ENCODE peak calls at places on chromosomes 2 and 18, in six cellular contexts. One of them, this sample, is unnamed.

GRCh38 chr2:138020432-138020831 is 56.2 kb downstream of the HNMT start:
- DNase-seq in right lobe of liver: no peak
- DNase-seq in psoas muscle: no peak
- DNase-seq in neural progenitor cell: no peak
- DNase-seq in WERI-Rb-1: no peak
- DNase-seq in tibial nerve: no peak
- DNase-seq in this sample: no peak

GRCh38 chr18:73511751-73512525 is 635.7 kb downstream of the FBXO15 start:
- DNase-seq in WERI-Rb-1: no peak
- DNase-seq in tibial nerve: no peak
- DNase-seq in right lobe of liver: no peak
- DNase-seq in neural progenitor cell: no peak
- DNase-seq in psoas muscle: no peak
- DNase-seq in this sample: no peak

GRCh38 chr2:30402441-30403182 is 44.4 kb upstream of the LCLAT1 start:
- DNase-seq in psoas muscle: no peak
- DNase-seq in tibial nerve: no peak
- DNase-seq in neural progenitor cell: no peak
- DNase-seq in WERI-Rb-1: no peak
- DNase-seq in right lobe of liver: no peak
- DNase-seq in this sample: no peak

GRCh38 chr2:117832905-117833613 is 18.6 kb downstream of the DDX18 start:
- DNase-seq in right lobe of liver: no peak
- DNase-seq in psoas muscle: no peak
- DNase-seq in tibial nerve: no peak
- DNase-seq in WERI-Rb-1: no peak
- DNase-seq in neural progenitor cell: peak
- DNase-seq in this sample: no peak

GRCh38 chr18:10726198-10727068 is 200.6 kb downstream of the NAPG start:
- DNase-seq in WERI-Rb-1: peak
- DNase-seq in psoas muscle: no peak
- DNase-seq in right lobe of liver: peak
- DNase-seq in neural progenitor cell: no peak
- DNase-seq in tibial nerve: no peak
- DNase-seq in this sample: peak

GRCh38 chr2:233832414-233832813 is 21.9 kb downstream of the HJURP start:
- DNase-seq in WERI-Rb-1: no peak
- DNase-seq in right lobe of liver: no peak
- DNase-seq in psoas muscle: no peak
- DNase-seq in neural progenitor cell: no peak
- DNase-seq in tibial nerve: no peak
- DNase-seq in this sample: no peak

GRCh38 chr18:8912348-8913057 is 190.0 kb upstream of the NDUFV2 start:
- DNase-seq in right lobe of liver: no peak
- DNase-seq in psoas muscle: no peak
- DNase-seq in WERI-Rb-1: no peak
- DNase-seq in neural progenitor cell: peak
- DNase-seq in tibial nerve: no peak
- DNase-seq in this sample: no peak

GRCh38 chr2:209471037-209471436 is 47.2 kb downstream of the MAP2 start:
- DNase-seq in right lobe of liver: no peak
- DNase-seq in WERI-Rb-1: no peak
- DNase-seq in psoas muscle: no peak
- DNase-seq in neural progenitor cell: no peak
- DNase-seq in tibial nerve: no peak
- DNase-seq in this sample: no peak

GRCh38 chr18:24173997-24174396 is 35.1 kb downstream of the CABYR start:
- DNase-seq in psoas muscle: no peak
- DNase-seq in tibial nerve: no peak
- DNase-seq in right lobe of liver: no peak
- DNase-seq in neural progenitor cell: no peak
- DNase-seq in WERI-Rb-1: no peak
- DNase-seq in this sample: no peak

GRCh38 chr2:132462242-132462641 is 45.6 kb downstream of the GPR39 start:
- DNase-seq in right lobe of liver: no peak
- DNase-seq in tibial nerve: no peak
- DNase-seq in psoas muscle: no peak
- DNase-seq in neural progenitor cell: no peak
- DNase-seq in WERI-Rb-1: no peak
- DNase-seq in this sample: no peak

GRCh38 chr2:109032229-109032800 is 43.3 kb upstream of the EDAR start:
- DNase-seq in neural progenitor cell: no peak
- DNase-seq in right lobe of liver: no peak
- DNase-seq in psoas muscle: no peak
- DNase-seq in WERI-Rb-1: no peak
- DNase-seq in tibial nerve: no peak
- DNase-seq in this sample: no peak

GRCh38 chr2:95073856-95074662 is 47.5 kb downstream of the MRPS5 start:
- DNase-seq in tibial nerve: no peak
- DNase-seq in WERI-Rb-1: peak
- DNase-seq in psoas muscle: no peak
- DNase-seq in neural progenitor cell: no peak
- DNase-seq in right lobe of liver: no peak
- DNase-seq in this sample: no peak

GRCh38 chr18:57023483-57023882 is 123.4 kb upstream of the BOD1L2 start:
- DNase-seq in psoas muscle: no peak
- DNase-seq in neural progenitor cell: no peak
- DNase-seq in WERI-Rb-1: no peak
- DNase-seq in right lobe of liver: no peak
- DNase-seq in tibial nerve: no peak
- DNase-seq in this sample: no peak

GRCh38 chr2:240886678-240887574 is 9.0 kb downstream of the MAB21L4 start:
- DNase-seq in neural progenitor cell: no peak
- DNase-seq in tibial nerve: no peak
- DNase-seq in right lobe of liver: peak
- DNase-seq in WERI-Rb-1: no peak
- DNase-seq in psoas muscle: no peak
- DNase-seq in this sample: peak

GRCh38 chr2:75258620-75259019 is 59.3 kb upstream of the TACR1 start:
- DNase-seq in psoas muscle: no peak
- DNase-seq in right lobe of liver: no peak
- DNase-seq in tibial nerve: no peak
- DNase-seq in neural progenitor cell: no peak
- DNase-seq in WERI-Rb-1: no peak
- DNase-seq in this sample: no peak

GRCh38 chr2:86039963-86040655 is 65.6 kb downstream of the POLR1A start:
- DNase-seq in psoas muscle: no peak
- DNase-seq in right lobe of liver: no peak
- DNase-seq in WERI-Rb-1: no peak
- DNase-seq in neural progenitor cell: no peak
- DNase-seq in tibial nerve: no peak
- DNase-seq in this sample: peak

GRCh38 chr18:12092398-12093229 is 1.0 kb upstream of the ANKRD62 start:
- DNase-seq in WERI-Rb-1: peak
- DNase-seq in neural progenitor cell: peak
- DNase-seq in right lobe of liver: peak
- DNase-seq in tibial nerve: no peak
- DNase-seq in psoas muscle: no peak
- DNase-seq in this sample: peak

GRCh38 chr2:196985524-196986183 is 59.1 kb upstream of the PGAP1 start:
- DNase-seq in psoas muscle: no peak
- DNase-seq in right lobe of liver: no peak
- DNase-seq in neural progenitor cell: no peak
- DNase-seq in WERI-Rb-1: no peak
- DNase-seq in tibial nerve: no peak
- DNase-seq in this sample: no peak

GRCh38 chr2:8202139-8202538 is 479.7 kb upstream of the ID2 start:
- DNase-seq in neural progenitor cell: no peak
- DNase-seq in WERI-Rb-1: no peak
- DNase-seq in tibial nerve: no peak
- DNase-seq in right lobe of liver: no peak
- DNase-seq in psoas muscle: no peak
- DNase-seq in this sample: no peak

GRCh38 chr2:119008108-119008507 is 66.1 kb downstream of the MARCO start:
- DNase-seq in WERI-Rb-1: peak
- DNase-seq in right lobe of liver: no peak
- DNase-seq in tibial nerve: no peak
- DNase-seq in neural progenitor cell: no peak
- DNase-seq in psoas muscle: no peak
- DNase-seq in this sample: no peak

GRCh38 chr2:95115418-95115817 is 6.2 kb downstream of the MRPS5 start:
- DNase-seq in right lobe of liver: peak
- DNase-seq in WERI-Rb-1: peak
- DNase-seq in tibial nerve: peak
- DNase-seq in psoas muscle: peak
- DNase-seq in neural progenitor cell: peak
- DNase-seq in this sample: peak

GRCh38 chr2:222915092-222915957 is 54.5 kb downstream of the ACSL3 start:
- DNase-seq in psoas muscle: no peak
- DNase-seq in tibial nerve: no peak
- DNase-seq in WERI-Rb-1: no peak
- DNase-seq in neural progenitor cell: no peak
- DNase-seq in right lobe of liver: no peak
- DNase-seq in this sample: no peak

GRCh38 chr2:101330253-101330921 is 21.9 kb upstream of the RNF149 start:
- DNase-seq in right lobe of liver: peak
- DNase-seq in neural progenitor cell: peak
- DNase-seq in psoas muscle: peak
- DNase-seq in WERI-Rb-1: no peak
- DNase-seq in tibial nerve: peak
- DNase-seq in this sample: peak

GRCh38 chr2:46082531-46083485 is 214.4 kb upstream of the EPAS1 start:
- DNase-seq in right lobe of liver: no peak
- DNase-seq in psoas muscle: peak
- DNase-seq in tibial nerve: no peak
- DNase-seq in neural progenitor cell: no peak
- DNase-seq in WERI-Rb-1: no peak
- DNase-seq in this sample: no peak

GRCh38 chr18:74476154-74476553 is 19.0 kb upstream of the DIPK1C start:
- DNase-seq in right lobe of liver: no peak
- DNase-seq in neural progenitor cell: peak
- DNase-seq in tibial nerve: no peak
- DNase-seq in psoas muscle: no peak
- DNase-seq in WERI-Rb-1: peak
- DNase-seq in this sample: no peak

GRCh38 chr2:222240676-222241049 is 58.1 kb downstream of the PAX3 start:
- DNase-seq in psoas muscle: no peak
- DNase-seq in right lobe of liver: no peak
- DNase-seq in tibial nerve: no peak
- DNase-seq in neural progenitor cell: peak
- DNase-seq in WERI-Rb-1: no peak
- DNase-seq in this sample: no peak

GRCh38 chr2:98775146-98775988 is 44.4 kb upstream of the MGAT4A start:
- DNase-seq in right lobe of liver: no peak
- DNase-seq in neural progenitor cell: no peak
- DNase-seq in WERI-Rb-1: no peak
- DNase-seq in tibial nerve: no peak
- DNase-seq in psoas muscle: no peak
- DNase-seq in this sample: no peak

GRCh38 chr2:65465124-65465523 is 32.7 kb upstream of the SPRED2 start:
- DNase-seq in neural progenitor cell: no peak
- DNase-seq in WERI-Rb-1: no peak
- DNase-seq in right lobe of liver: no peak
- DNase-seq in psoas muscle: no peak
- DNase-seq in tibial nerve: no peak
- DNase-seq in this sample: no peak

GRCh38 chr2:225400060-225400511 is 576 bp downstream of the NYAP2 start:
- DNase-seq in psoas muscle: peak
- DNase-seq in tibial nerve: no peak
- DNase-seq in WERI-Rb-1: peak
- DNase-seq in right lobe of liver: no peak
- DNase-seq in neural progenitor cell: peak
- DNase-seq in this sample: no peak
- H3K4me3 ChIP-seq in psoas muscle: no peak
- H3K4me3 ChIP-seq in tibial nerve: no peak
- H3K4me3 ChIP-seq in WERI-Rb-1: peak
- H3K4me3 ChIP-seq in right lobe of liver: no peak
- H3K4me3 ChIP-seq in neural progenitor cell: no peak
- H3K4me3 ChIP-seq in this sample: no peak

DNA sequence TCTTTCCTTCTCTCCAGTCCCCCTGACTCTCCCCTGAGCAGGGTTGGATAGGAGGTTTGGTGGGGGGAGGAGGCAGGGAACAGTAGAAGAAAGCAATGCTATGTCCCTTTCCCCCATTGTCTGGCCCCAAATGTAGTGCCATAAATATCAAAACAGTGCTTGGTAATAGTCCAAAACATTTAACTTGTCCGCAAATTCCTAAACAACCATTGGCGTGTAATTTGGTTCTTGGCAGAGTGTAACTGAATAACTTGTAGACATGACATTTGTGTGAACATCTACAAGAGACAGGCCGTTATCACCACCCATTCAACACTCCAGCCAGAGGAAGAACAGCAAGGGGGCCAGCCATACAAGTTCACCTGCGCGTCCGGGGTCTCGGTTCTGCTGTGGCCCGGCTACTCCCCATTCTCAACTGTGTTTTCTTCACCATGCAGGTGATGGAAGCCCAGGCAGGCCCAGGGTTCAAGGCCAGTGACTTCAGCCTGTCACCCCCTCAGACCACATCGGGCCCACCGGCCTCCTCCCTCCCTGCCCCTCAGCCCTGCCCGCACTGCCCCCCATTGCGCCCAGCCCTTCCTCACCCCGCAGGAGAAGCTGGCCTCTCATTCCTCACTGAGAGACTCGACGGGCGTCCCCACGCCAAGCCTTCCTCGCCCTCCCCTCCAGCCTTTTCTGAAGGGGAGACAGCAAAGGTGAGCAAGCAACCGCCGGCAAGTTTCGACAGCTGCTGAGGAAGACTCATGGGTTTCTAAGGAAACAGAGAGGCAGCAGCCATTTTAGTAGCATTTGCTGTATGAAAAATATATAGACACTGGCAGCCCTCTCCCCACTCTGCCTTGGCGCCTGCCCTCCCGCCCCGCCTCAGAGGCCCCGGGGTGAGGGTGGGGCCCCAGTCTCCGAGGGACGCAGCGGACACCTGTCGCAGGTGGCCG is 667 bp upstream of the RAPGEF4 start:
- DNase-seq in psoas muscle: no peak
- DNase-seq in neural progenitor cell: peak
- DNase-seq in WERI-Rb-1: no peak
- DNase-seq in tibial nerve: no peak
- DNase-seq in right lobe of liver: no peak
- DNase-seq in this sample: no peak
- H3K4me3 ChIP-seq in psoas muscle: peak
- H3K4me3 ChIP-seq in neural progenitor cell: peak
- H3K4me3 ChIP-seq in WERI-Rb-1: peak
- H3K4me3 ChIP-seq in tibial nerve: peak
- H3K4me3 ChIP-seq in right lobe of liver: peak
- H3K4me3 ChIP-seq in this sample: peak

DNA sequence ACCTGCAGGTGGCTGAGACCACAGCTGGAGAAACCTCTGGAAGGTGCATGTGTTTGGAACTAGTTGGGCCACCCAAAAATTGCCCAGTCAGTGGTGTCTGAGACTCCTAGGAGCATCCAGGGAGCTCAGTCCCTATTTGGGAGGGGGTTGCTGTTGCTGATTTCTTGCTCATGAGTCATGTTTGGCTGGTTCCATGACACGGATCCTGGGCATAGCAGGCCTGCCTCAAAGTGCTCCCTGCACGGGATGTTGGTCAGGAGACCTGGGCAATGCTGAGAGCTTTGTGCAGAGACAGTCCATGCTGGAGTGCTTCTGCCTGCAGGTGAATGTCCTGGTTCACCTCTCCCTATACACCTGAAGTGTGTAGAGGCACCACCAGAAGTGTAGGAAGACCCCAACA is 194.2 kb downstream of the GLI2 start:
- DNase-seq in WERI-Rb-1: no peak
- DNase-seq in tibial nerve: no peak
- DNase-seq in psoas muscle: no peak
- DNase-seq in neural progenitor cell: no peak
- DNase-seq in right lobe of liver: no peak
- DNase-seq in this sample: no peak
- H3K4me3 ChIP-seq in WERI-Rb-1: no peak
- H3K4me3 ChIP-seq in tibial nerve: no peak
- H3K4me3 ChIP-seq in psoas muscle: no peak
- H3K4me3 ChIP-seq in neural progenitor cell: no peak
- H3K4me3 ChIP-seq in right lobe of liver: no peak
- H3K4me3 ChIP-seq in this sample: no peak

GRCh38 chr2:62181836-62182235 is 14.1 kb upstream of the B3GNT2 start:
- DNase-seq in right lobe of liver: no peak
- DNase-seq in neural progenitor cell: no peak
- DNase-seq in WERI-Rb-1: no peak
- DNase-seq in psoas muscle: no peak
- DNase-seq in tibial nerve: no peak
- DNase-seq in this sample: no peak
- H3K4me3 ChIP-seq in right lobe of liver: no peak
- H3K4me3 ChIP-seq in neural progenitor cell: no peak
- H3K4me3 ChIP-seq in WERI-Rb-1: no peak
- H3K4me3 ChIP-seq in psoas muscle: no peak
- H3K4me3 ChIP-seq in tibial nerve: no peak
- H3K4me3 ChIP-seq in this sample: no peak